ENCODE peak calls at places on chromosomes 11 and 22, in eight cellular contexts. One of them, this sample, is unnamed.

GRCh38 chr11:40841231-40841630 is 618.2 kb downstream of the LRRC4C start:
- DNase-seq in transverse colon: no peak
- DNase-seq in K562: no peak
- DNase-seq in GM12892: no peak
- DNase-seq in prostate gland: no peak
- DNase-seq in endothelial cell of umbilical vein: no peak
- DNase-seq in GM12878: no peak
- DNase-seq in HCT116: no peak
- DNase-seq in this sample: no peak

GRCh38 chr11:115132829-115133228 is 371.4 kb downstream of the CADM1 start:
- DNase-seq in transverse colon: peak; percentile 21
- DNase-seq in K562: peak; percentile 20
- DNase-seq in GM12892: peak; percentile 29
- DNase-seq in prostate gland: no peak
- DNase-seq in endothelial cell of umbilical vein: no peak
- DNase-seq in GM12878: no peak
- DNase-seq in HCT116: no peak
- DNase-seq in this sample: peak; percentile 32

GRCh38 chr11:32391965-32392553 is 43.3 kb downstream of the WT1 start:
- DNase-seq in transverse colon: no peak
- DNase-seq in K562: no peak
- DNase-seq in GM12892: no peak
- DNase-seq in prostate gland: no peak
- DNase-seq in endothelial cell of umbilical vein: no peak
- DNase-seq in GM12878: no peak
- DNase-seq in HCT116: no peak
- DNase-seq in this sample: no peak

GRCh38 chr22:26416670-26417270 is 12.3 kb upstream of the ASPHD2 start:
- DNase-seq in transverse colon: no peak
- DNase-seq in K562: no peak
- DNase-seq in GM12892: no peak
- DNase-seq in prostate gland: peak; percentile 69
- DNase-seq in endothelial cell of umbilical vein: no peak
- DNase-seq in GM12878: no peak
- DNase-seq in HCT116: no peak
- DNase-seq in this sample: no peak

GRCh38 chr22:25569983-25570382 is 5.5 kb downstream of the GRK3 start:
- DNase-seq in transverse colon: no peak
- DNase-seq in K562: no peak
- DNase-seq in GM12892: no peak
- DNase-seq in prostate gland: no peak
- DNase-seq in endothelial cell of umbilical vein: no peak
- DNase-seq in GM12878: no peak
- DNase-seq in HCT116: no peak
- DNase-seq in this sample: no peak

GRCh38 chr22:19691007-19691720 is 23.1 kb upstream of the SEPTIN5 start:
- DNase-seq in transverse colon: no peak
- DNase-seq in K562: no peak
- DNase-seq in GM12892: no peak
- DNase-seq in prostate gland: no peak
- DNase-seq in endothelial cell of umbilical vein: no peak
- DNase-seq in GM12878: no peak
- DNase-seq in HCT116: no peak
- DNase-seq in this sample: no peak

GRCh38 chr11:108196901-108197300 is 25.5 kb downstream of the NPAT start:
- DNase-seq in transverse colon: no peak
- DNase-seq in K562: no peak
- DNase-seq in GM12892: no peak
- DNase-seq in prostate gland: no peak
- DNase-seq in endothelial cell of umbilical vein: no peak
- DNase-seq in GM12878: peak; percentile 37
- DNase-seq in HCT116: no peak
- DNase-seq in this sample: no peak

GRCh38 chr22:32900856-32901255 is 99.4 kb downstream of the TIMP3 start:
- DNase-seq in transverse colon: no peak
- DNase-seq in K562: no peak
- DNase-seq in GM12892: no peak
- DNase-seq in prostate gland: no peak
- DNase-seq in endothelial cell of umbilical vein: no peak
- DNase-seq in GM12878: no peak
- DNase-seq in HCT116: no peak
- DNase-seq in this sample: no peak

GRCh38 chr22:26461188-26461810 is 22.3 kb downstream of the HPS4 start:
- DNase-seq in transverse colon: peak; percentile 64
- DNase-seq in K562: peak; percentile 52
- DNase-seq in GM12892: no peak
- DNase-seq in prostate gland: peak; percentile 54
- DNase-seq in endothelial cell of umbilical vein: peak; percentile 53
- DNase-seq in GM12878: no peak
- DNase-seq in HCT116: peak; percentile 18
- DNase-seq in this sample: peak; percentile 30

GRCh38 chr11:3228445-3228829 is 3.8 kb downstream of the MRGPRE start:
- DNase-seq in transverse colon: no peak
- DNase-seq in K562: no peak
- DNase-seq in GM12892: no peak
- DNase-seq in prostate gland: no peak
- DNase-seq in endothelial cell of umbilical vein: no peak
- DNase-seq in GM12878: no peak
- DNase-seq in HCT116: no peak
- DNase-seq in this sample: no peak

GRCh38 chr22:30324008-30324730 is 2.6 kb downstream of the TBC1D10A start:
- DNase-seq in transverse colon: no peak
- DNase-seq in K562: no peak
- DNase-seq in GM12892: no peak
- DNase-seq in prostate gland: no peak
- DNase-seq in endothelial cell of umbilical vein: no peak
- DNase-seq in GM12878: no peak
- DNase-seq in HCT116: no peak
- DNase-seq in this sample: no peak

GRCh38 chr11:102225689-102226562 is 91.4 kb upstream of the BIRC3 start:
- DNase-seq in transverse colon: no peak
- DNase-seq in K562: no peak
- DNase-seq in GM12892: no peak
- DNase-seq in prostate gland: no peak
- DNase-seq in endothelial cell of umbilical vein: peak; percentile 87
- DNase-seq in GM12878: no peak
- DNase-seq in HCT116: no peak
- DNase-seq in this sample: no peak

GRCh38 chr11:128039140-128040021 is 548.0 kb downstream of the ETS1 start:
- DNase-seq in transverse colon: peak; percentile 48
- DNase-seq in K562: no peak
- DNase-seq in GM12892: no peak
- DNase-seq in prostate gland: peak; percentile 48
- DNase-seq in endothelial cell of umbilical vein: peak; percentile 74
- DNase-seq in GM12878: no peak
- DNase-seq in HCT116: no peak
- DNase-seq in this sample: no peak

GRCh38 chr11:2581151-2581930 is 118.5 kb downstream of the KCNQ1OT1 start:
- DNase-seq in transverse colon: peak; percentile 9
- DNase-seq in K562: no peak
- DNase-seq in GM12892: peak; percentile 2
- DNase-seq in prostate gland: no peak
- DNase-seq in endothelial cell of umbilical vein: no peak
- DNase-seq in GM12878: no peak
- DNase-seq in HCT116: no peak
- DNase-seq in this sample: no peak

GRCh38 chr11:45301537-45302246 is 15.6 kb upstream of the SYT13 start:
- DNase-seq in transverse colon: no peak
- DNase-seq in K562: no peak
- DNase-seq in GM12892: no peak
- DNase-seq in prostate gland: no peak
- DNase-seq in endothelial cell of umbilical vein: no peak
- DNase-seq in GM12878: no peak
- DNase-seq in HCT116: no peak
- DNase-seq in this sample: no peak

GRCh38 chr11:113006916-113007445 is 45.8 kb downstream of the NCAM1 start:
- DNase-seq in transverse colon: no peak
- DNase-seq in K562: no peak
- DNase-seq in GM12892: no peak
- DNase-seq in prostate gland: no peak
- DNase-seq in endothelial cell of umbilical vein: no peak
- DNase-seq in GM12878: no peak
- DNase-seq in HCT116: no peak
- DNase-seq in this sample: no peak

DNA sequence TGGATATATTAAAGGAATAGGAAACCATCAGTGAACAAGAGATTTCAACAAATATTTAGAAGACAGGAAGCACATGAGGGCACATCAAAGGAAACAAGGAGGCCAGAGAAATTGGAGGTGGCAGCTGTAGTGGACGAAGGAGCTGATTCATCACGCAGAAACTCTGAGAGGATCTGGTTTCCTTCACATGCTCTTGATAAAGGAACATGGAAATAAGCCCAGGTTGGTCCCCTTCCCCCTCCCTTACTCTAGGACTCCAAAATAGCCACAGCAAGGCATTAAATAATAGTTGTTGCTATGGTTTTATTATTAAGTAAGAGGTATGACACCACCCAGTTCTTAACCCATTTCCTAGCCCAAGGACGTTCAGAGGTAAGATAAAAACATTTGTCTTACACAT is 11.3 kb downstream of the IZUMO1R start:
- DNase-seq in transverse colon: no peak
- DNase-seq in K562: no peak
- DNase-seq in GM12892: no peak
- DNase-seq in prostate gland: no peak
- DNase-seq in endothelial cell of umbilical vein: no peak
- DNase-seq in GM12878: no peak
- DNase-seq in HCT116: no peak
- DNase-seq in this sample: no peak
- TF ChIP-seq POLR2AphosphoS5 in transverse colon: peak; percentile 17
- TF ChIP-seq POLR2AphosphoS5 in K562: no peak
- TF ChIP-seq POLR2AphosphoS5 in GM12892: no peak
- TF ChIP-seq POLR2AphosphoS5 in prostate gland: no peak
- TF ChIP-seq POLR2AphosphoS5 in endothelial cell of umbilical vein: no peak
- TF ChIP-seq POLR2AphosphoS5 in GM12878: no peak
- TF ChIP-seq POLR2AphosphoS5 in HCT116: no peak
- TF ChIP-seq POLR2AphosphoS5 in this sample: no peak

GRCh38 chr11:88086297-88086696 is 88.9 kb downstream of the RAB38 start:
- DNase-seq in transverse colon: no peak
- DNase-seq in K562: no peak
- DNase-seq in GM12892: no peak
- DNase-seq in prostate gland: no peak
- DNase-seq in endothelial cell of umbilical vein: no peak
- DNase-seq in GM12878: no peak
- DNase-seq in HCT116: no peak
- DNase-seq in this sample: no peak
- TF ChIP-seq POLR2AphosphoS5 in transverse colon: no peak
- TF ChIP-seq POLR2AphosphoS5 in K562: no peak
- TF ChIP-seq POLR2AphosphoS5 in GM12892: no peak
- TF ChIP-seq POLR2AphosphoS5 in prostate gland: no peak
- TF ChIP-seq POLR2AphosphoS5 in endothelial cell of umbilical vein: no peak
- TF ChIP-seq POLR2AphosphoS5 in GM12878: no peak
- TF ChIP-seq POLR2AphosphoS5 in HCT116: no peak
- TF ChIP-seq POLR2AphosphoS5 in this sample: no peak

DNA sequence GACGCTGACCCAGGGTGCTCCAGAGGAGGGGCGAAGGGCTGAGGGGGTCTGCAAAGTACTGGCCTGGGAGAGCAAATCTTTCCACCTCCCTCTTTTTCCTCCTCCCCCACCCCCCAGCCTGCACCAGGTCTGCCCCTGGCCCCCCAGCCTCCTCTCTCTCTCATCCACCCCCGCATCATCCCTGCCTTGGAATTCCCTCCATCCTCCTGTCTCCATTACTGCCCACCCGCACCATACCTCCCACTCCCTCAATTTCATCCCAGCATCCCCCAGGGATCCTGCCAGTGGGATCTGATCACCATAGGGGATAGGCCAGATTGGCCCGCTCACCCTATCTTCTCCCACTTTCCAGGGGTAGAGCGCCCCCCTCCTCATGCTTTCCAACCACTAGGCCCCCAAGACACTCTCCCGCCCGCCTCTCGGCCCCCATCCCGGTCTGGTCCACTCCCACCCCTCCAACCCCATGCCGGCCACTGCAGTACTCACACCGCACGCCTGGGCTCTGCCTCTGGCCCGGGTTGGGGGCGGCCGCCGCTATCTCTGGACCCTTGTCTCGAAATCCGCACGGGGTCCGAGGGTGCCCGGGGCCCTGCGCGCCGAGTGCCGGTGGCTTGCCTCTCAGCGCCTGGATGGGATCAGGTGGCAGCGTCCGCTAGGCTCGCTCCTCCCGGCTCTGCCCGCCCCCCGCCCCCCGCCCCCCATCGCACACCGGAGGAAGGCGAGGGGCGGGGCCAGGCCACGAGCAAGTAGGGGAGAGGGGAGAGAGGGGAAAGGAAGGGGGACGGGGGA is at the start of gene GAL3ST3:
- DNase-seq in transverse colon: no peak
- DNase-seq in K562: no peak
- DNase-seq in GM12892: no peak
- DNase-seq in prostate gland: no peak
- DNase-seq in endothelial cell of umbilical vein: no peak
- DNase-seq in GM12878: no peak
- DNase-seq in HCT116: no peak
- DNase-seq in this sample: no peak
- TF ChIP-seq POLR2AphosphoS5 in transverse colon: no peak
- TF ChIP-seq POLR2AphosphoS5 in K562: no peak
- TF ChIP-seq POLR2AphosphoS5 in GM12892: no peak
- TF ChIP-seq POLR2AphosphoS5 in prostate gland: no peak
- TF ChIP-seq POLR2AphosphoS5 in endothelial cell of umbilical vein: no peak
- TF ChIP-seq POLR2AphosphoS5 in GM12878: no peak
- TF ChIP-seq POLR2AphosphoS5 in HCT116: no peak
- TF ChIP-seq POLR2AphosphoS5 in this sample: no peak

GRCh38 chr22:39935116-39935515 is 25.1 kb upstream of the TMA7B start:
- DNase-seq in transverse colon: no peak
- DNase-seq in K562: no peak
- DNase-seq in GM12892: no peak
- DNase-seq in prostate gland: no peak
- DNase-seq in endothelial cell of umbilical vein: no peak
- DNase-seq in GM12878: no peak
- DNase-seq in HCT116: no peak
- DNase-seq in this sample: no peak

GRCh38 chr22:39938509-39938908 is 21.7 kb upstream of the TMA7B start:
- DNase-seq in transverse colon: no peak
- DNase-seq in K562: no peak
- DNase-seq in GM12892: no peak
- DNase-seq in prostate gland: no peak
- DNase-seq in endothelial cell of umbilical vein: no peak
- DNase-seq in GM12878: no peak
- DNase-seq in HCT116: no peak
- DNase-seq in this sample: no peak

GRCh38 chr22:39935622-39936021 is 24.6 kb upstream of the TMA7B start:
- DNase-seq in transverse colon: no peak
- DNase-seq in K562: no peak
- DNase-seq in GM12892: no peak
- DNase-seq in prostate gland: no peak
- DNase-seq in endothelial cell of umbilical vein: no peak
- DNase-seq in GM12878: no peak
- DNase-seq in HCT116: no peak
- DNase-seq in this sample: no peak

GRCh38 chr22:39937881-39938280 is 22.3 kb upstream of the TMA7B start:
- DNase-seq in transverse colon: no peak
- DNase-seq in K562: no peak
- DNase-seq in GM12892: no peak
- DNase-seq in prostate gland: no peak
- DNase-seq in endothelial cell of umbilical vein: no peak
- DNase-seq in GM12878: no peak
- DNase-seq in HCT116: no peak
- DNase-seq in this sample: no peak

GRCh38 chr22:39936523-39937145 is 23.6 kb upstream of the TMA7B start:
- DNase-seq in transverse colon: no peak
- DNase-seq in K562: no peak
- DNase-seq in GM12892: no peak
- DNase-seq in prostate gland: no peak
- DNase-seq in endothelial cell of umbilical vein: no peak
- DNase-seq in GM12878: no peak
- DNase-seq in HCT116: no peak
- DNase-seq in this sample: no peak
- TF ChIP-seq POLR2AphosphoS5 in transverse colon: no peak
- TF ChIP-seq POLR2AphosphoS5 in K562: no peak
- TF ChIP-seq POLR2AphosphoS5 in GM12892: no peak
- TF ChIP-seq POLR2AphosphoS5 in prostate gland: no peak
- TF ChIP-seq POLR2AphosphoS5 in endothelial cell of umbilical vein: no peak
- TF ChIP-seq POLR2AphosphoS5 in GM12878: no peak
- TF ChIP-seq POLR2AphosphoS5 in HCT116: no peak
- TF ChIP-seq POLR2AphosphoS5 in this sample: no peak

This sample was measured in GM12891.